ENCODE peak calls at places on chromosomes 13 and 19, in five cellular contexts. E, O, K, J and A are unnamed samples.

GRCh38 chr19:3479177-3479818 is 1.0 kb downstream of the SMIM24 start:
- DNase-seq in E (no peak), O (no peak), K (no peak), J (no peak), A (no peak)

GRCh38 chr13:111219306-111219705 is 101.1 kb upstream of the TEX29 start:
- DNase-seq in E (peak), O (peak), K (no peak), J (peak), A (no peak)

GRCh38 chr13:103640617-103641016 is 574.4 kb upstream of the SLC10A2 start:
- DNase-seq in E (no peak), O (no peak), K (no peak), J (no peak), A (no peak)

GRCh38 chr13:66888698-66889097 is 341.4 kb downstream of the PCDH9 start:
- DNase-seq in E (peak), O (no peak), K (no peak), J (peak), A (no peak)

GRCh38 chr13:86633346-86633745 is 834.1 kb upstream of the SLITRK6 start:
- DNase-seq in E (no peak), O (no peak), K (no peak), J (no peak), A (no peak)

GRCh38 chr13:97289514-97290298 is 67.6 kb downstream of the MBNL2 start:
- DNase-seq in E (no peak), O (no peak), K (no peak), J (no peak), A (no peak)

GRCh38 chr13:50140742-50141659 is 125.8 kb downstream of the KCNRG start:
- DNase-seq in E (no peak), O (no peak), K (no peak), J (no peak), A (no peak)

GRCh38 chr13:66477816-66478215 is 752.3 kb downstream of the PCDH9 start:
- DNase-seq in E (no peak), O (no peak), K (no peak), J (no peak), A (no peak)

GRCh38 chr19:50780753-50781480 is 9.3 kb upstream of the ACP4 start:
- DNase-seq in E (no peak), O (no peak), K (no peak), J (no peak), A (no peak)

GRCh38 chr13:112431734-112432133 is 55.6 kb downstream of the SPACA7 start:
- DNase-seq in E (no peak), O (no peak), K (no peak), J (no peak), A (no peak)

GRCh38 chr13:23790591-23791170 is 98.5 kb downstream of the MIPEP start:
- DNase-seq in E (peak), O (no peak), K (no peak), J (peak), A (no peak)

GRCh38 chr13:70162141-70162540 is 53.9 kb upstream of the KLHL1 start:
- DNase-seq in E (no peak), O (no peak), K (no peak), J (no peak), A (no peak)

GRCh38 chr13:67574320-67575233 is 344.4 kb upstream of the PCDH9 start:
- DNase-seq in E (peak), O (no peak), K (no peak), J (peak), A (peak)

GRCh38 chr19:16249826-16250434 is 52.2 kb downstream of the AP1M1 start:
- DNase-seq in E (peak), O (no peak), K (no peak), J (peak), A (no peak)

GRCh38 chr19:41799444-41800000 is 3.1 kb downstream of the CEACAM3 start:
- DNase-seq in E (no peak), O (no peak), K (no peak), J (no peak), A (no peak)

GRCh38 chr13:110274687-110275086 is 32.3 kb downstream of the COL4A1 start:
- DNase-seq in E (no peak), O (no peak), K (peak), J (no peak), A (peak)

GRCh38 chr13:25678398-25678797 is 306.6 kb downstream of the ATP8A2 start:
- DNase-seq in E (no peak), O (peak), K (no peak), J (no peak), A (no peak)
- TF ChIP-seq CTCF in E (no peak), O (no peak), K (no peak), J (no peak), A (no peak)

DNA sequence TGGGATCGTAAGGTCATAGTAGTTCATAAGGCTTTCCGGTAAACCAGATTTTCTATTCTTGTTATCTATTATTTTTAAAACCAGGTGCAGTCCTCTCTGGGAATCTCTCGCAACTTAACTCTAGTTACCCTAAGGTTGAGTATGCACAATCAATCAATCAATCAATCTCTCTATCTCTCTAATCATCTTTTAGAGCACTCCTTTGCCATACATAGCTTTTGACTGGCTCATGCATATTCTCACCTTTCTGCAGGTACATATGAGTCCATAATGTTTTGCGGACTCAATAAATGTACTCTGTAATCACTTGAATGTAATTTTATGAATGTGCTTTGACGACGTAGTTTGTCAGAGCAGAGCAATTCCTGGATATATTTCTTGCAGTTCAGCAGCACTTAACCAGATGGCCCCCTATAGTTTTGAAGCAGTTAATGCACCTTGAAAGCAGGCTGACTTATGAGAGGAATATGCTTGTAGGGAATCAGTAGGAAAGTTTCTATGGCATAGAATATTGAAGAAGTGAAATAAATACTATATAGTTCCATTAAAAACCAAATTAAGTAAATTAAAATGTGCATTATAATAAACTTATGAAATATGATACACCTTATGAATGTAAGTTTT is 524.7 kb downstream of the GPC5 start:
- DNase-seq in E (peak), O (no peak), K (no peak), J (no peak), A (peak)
- TF ChIP-seq CTCF in E (no peak), O (no peak), K (no peak), J (no peak), A (no peak)

GRCh38 chr13:53200498-53201453 is 172.2 kb downstream of the OLFM4 start:
- DNase-seq in E (peak), O (peak), K (no peak), J (peak), A (no peak)
- TF ChIP-seq CTCF in E (peak), O (peak), K (no peak), J (peak), A (no peak)

GRCh38 chr13:51451467-51452390 is 1.1 kb downstream of the INTS6 start:
- DNase-seq in E (peak), O (peak), K (peak), J (peak), A (peak)
- TF ChIP-seq CTCF in E (no peak), O (no peak), K (no peak), J (no peak), A (no peak)